ENCODE peak calls at places on chromosomes 12 and 14, in eight cellular contexts. C, L, H, S, Q, R, G and Y are unnamed samples.

GRCh38 chr12:68915055-68915454 is 17.9 kb downstream of the CPM start:
- DNase-seq in C (no peak), L (no peak), H (peak), S (peak), Q (no peak), R (no peak), G (no peak), Y (no peak)

GRCh38 chr12:88153959-88154358 is 11.9 kb downstream of the TMTC3 start:
- DNase-seq in C (no peak), L (no peak), H (peak), S (peak), Q (no peak), R (no peak), G (no peak), Y (no peak)

GRCh38 chr14:39447155-39447554 is 14.9 kb upstream of the FBXO33 start:
- DNase-seq in C (no peak), L (no peak), H (no peak), S (no peak), Q (no peak), R (no peak), G (no peak), Y (no peak)

GRCh38 chr12:62601765-62602444 is 135.3 kb downstream of the MON2 start:
- DNase-seq in C (no peak), L (no peak), H (no peak), S (no peak), Q (no peak), R (no peak), G (no peak), Y (no peak)

GRCh38 chr14:89767861-89768268 is 186.7 kb downstream of the EFCAB11 start:
- DNase-seq in C (no peak), L (peak), H (peak), S (peak), Q (peak), R (peak), G (peak), Y (peak)

GRCh38 chr14:36690301-36691020 is 28.8 kb downstream of the PAX9 start:
- DNase-seq in C (no peak), L (no peak), H (peak), S (peak), Q (no peak), R (peak), G (no peak), Y (no peak)

GRCh38 chr12:89980236-89980635 is 271.6 kb upstream of the ATP2B1 start:
- DNase-seq in C (no peak), L (no peak), H (peak), S (peak), Q (no peak), R (peak), G (no peak), Y (peak)

GRCh38 chr14:54754623-54755386 is 147.8 kb downstream of the GCH1 start:
- DNase-seq in C (no peak), L (no peak), H (no peak), S (no peak), Q (no peak), R (no peak), G (no peak), Y (no peak)

GRCh38 chr14:74190910-74191575 is 48.2 kb upstream of the VSX2 start:
- DNase-seq in C (no peak), L (no peak), H (no peak), S (no peak), Q (no peak), R (no peak), G (no peak), Y (no peak)

GRCh38 chr14:104694991-104695659 is 5.7 kb downstream of the INF2 start:
- DNase-seq in C (no peak), L (no peak), H (no peak), S (no peak), Q (no peak), R (no peak), G (peak), Y (no peak)

GRCh38 chr12:92582466-92582865 is 120.3 kb upstream of the PLEKHG7 start:
- DNase-seq in C (no peak), L (no peak), H (no peak), S (no peak), Q (no peak), R (no peak), G (no peak), Y (no peak)

GRCh38 chr14:23660290-23661226 is 24.4 kb downstream of the DHRS2 start:
- DNase-seq in C (no peak), L (no peak), H (no peak), S (no peak), Q (no peak), R (no peak), G (peak), Y (no peak)

GRCh38 chr12:51827925-51828818 is 20.3 kb downstream of the FIGNL2 start:
- DNase-seq in C (peak), L (peak), H (peak), S (peak), Q (peak), R (no peak), G (peak), Y (peak)

GRCh38 chr14:88710709-88711108 is 82.0 kb downstream of the EML5 start:
- DNase-seq in C (no peak), L (no peak), H (no peak), S (no peak), Q (no peak), R (no peak), G (no peak), Y (no peak)

GRCh38 chr14:92160619-92161018 is 38.9 kb downstream of the CPSF2 start:
- DNase-seq in C (no peak), L (no peak), H (peak), S (peak), Q (no peak), R (no peak), G (no peak), Y (peak)

GRCh38 chr12:94186461-94187237 is 38.3 kb downstream of the PLXNC1 start:
- DNase-seq in C (no peak), L (peak), H (peak), S (peak), Q (no peak), R (no peak), G (no peak), Y (no peak)

GRCh38 chr14:73988065-73988464 is 31.0 kb downstream of the ENTPD5 start:
- DNase-seq in C (no peak), L (no peak), H (no peak), S (no peak), Q (no peak), R (no peak), G (no peak), Y (no peak)

GRCh38 chr14:97978336-97978735 is 1181.2 kb downstream of the VRK1 start:
- DNase-seq in C (peak), L (peak), H (no peak), S (peak), Q (peak), R (no peak), G (peak), Y (peak)

GRCh38 chr12:114166360-114166759 is 200.2 kb upstream of the RBM19 start:
- DNase-seq in C (no peak), L (peak), H (no peak), S (peak), Q (no peak), R (peak), G (no peak), Y (no peak)

GRCh38 chr14:89507521-89507920 is 90.5 kb upstream of the FOXN3 start:
- DNase-seq in C (no peak), L (no peak), H (peak), S (peak), Q (no peak), R (peak), G (no peak), Y (peak)

GRCh38 chr12:119869720-119870119 is 7.4 kb downstream of the CIT start:
- DNase-seq in C (peak), L (peak), H (peak), S (peak), Q (no peak), R (peak), G (no peak), Y (no peak)

GRCh38 chr14:68147331-68147730 is 327.8 kb downstream of the RAD51B start:
- DNase-seq in C (no peak), L (no peak), H (peak), S (peak), Q (no peak), R (no peak), G (no peak), Y (no peak)

GRCh38 chr12:30440826-30441602 is 254.7 kb downstream of the IPO8 start:
- DNase-seq in C (no peak), L (no peak), H (peak), S (peak), Q (no peak), R (peak), G (no peak), Y (no peak)

GRCh38 chr12:57836442-57837375 is 9.8 kb downstream of the CTDSP2 start:
- DNase-seq in C (peak), L (peak), H (peak), S (peak), Q (no peak), R (peak), G (peak), Y (no peak)

GRCh38 chr12:113860059-113860820 is 105.9 kb downstream of the RBM19 start:
- DNase-seq in C (no peak), L (no peak), H (no peak), S (no peak), Q (no peak), R (no peak), G (no peak), Y (no peak)

GRCh38 chr12:57821474-57822214 is 3.1 kb upstream of the AVIL start:
- DNase-seq in C (no peak), L (no peak), H (no peak), S (no peak), Q (no peak), R (no peak), G (no peak), Y (no peak)

GRCh38 chr12:5593056-5593455 is 161.1 kb downstream of the NTF3 start:
- DNase-seq in C (no peak), L (no peak), H (no peak), S (no peak), Q (no peak), R (no peak), G (no peak), Y (no peak)

GRCh38 chr12:118013283-118013682 is 3.2 kb upstream of the RFC5 start:
- DNase-seq in C (no peak), L (no peak), H (no peak), S (peak), Q (no peak), R (no peak), G (no peak), Y (no peak)

GRCh38 chr14:71243697-71244096 is 336.4 kb downstream of the PCNX1 start:
- DNase-seq in C (no peak), L (no peak), H (peak), S (peak), Q (no peak), R (no peak), G (no peak), Y (no peak)

GRCh38 chr12:6277982-6278438 is 32.5 kb upstream of the PLEKHG6 start:
- DNase-seq in C (peak), L (peak), H (no peak), S (no peak), Q (peak), R (no peak), G (peak), Y (no peak)

GRCh38 chr12:52391618-52392002 is 6.2 kb upstream of the KRT84 start:
- DNase-seq in C (no peak), L (peak), H (peak), S (peak), Q (no peak), R (no peak), G (no peak), Y (no peak)

GRCh38 chr14:68199465-68200145 is 380.0 kb downstream of the RAD51B start:
- DNase-seq in C (no peak), L (no peak), H (no peak), S (peak), Q (no peak), R (no peak), G (no peak), Y (peak)

GRCh38 chr12:41185946-41186345 is 2.2 kb upstream of the PDZRN4 start:
- DNase-seq in C (no peak), L (no peak), H (no peak), S (no peak), Q (no peak), R (no peak), G (no peak), Y (no peak)

GRCh38 chr14:53226553-53226952 is 73.4 kb upstream of the DDHD1 start:
- DNase-seq in C (no peak), L (no peak), H (peak), S (peak), Q (no peak), R (no peak), G (no peak), Y (no peak)

GRCh38 chr12:115511971-115512370 is 765.5 kb downstream of the MED13L start:
- DNase-seq in C (no peak), L (no peak), H (no peak), S (no peak), Q (no peak), R (no peak), G (no peak), Y (no peak)

GRCh38 chr14:63475761-63476160 is 67.4 kb downstream of the PPP2R5E start:
- DNase-seq in C (no peak), L (no peak), H (no peak), S (no peak), Q (no peak), R (no peak), G (no peak), Y (no peak)

GRCh38 chr12:19299765-19300164 is 139.5 kb upstream of the AEBP2 start:
- DNase-seq in C (no peak), L (no peak), H (peak), S (peak), Q (no peak), R (no peak), G (no peak), Y (no peak)

GRCh38 chr12:82874935-82875334 is 188.2 kb downstream of the TMTC2 start:
- DNase-seq in C (no peak), L (no peak), H (no peak), S (peak), Q (no peak), R (no peak), G (no peak), Y (no peak)